ENCODE peak calls at places on chromosomes 6 and 20, in five cellular contexts. F is right lobe of liver, G is MM.1S, Z is tibial nerve, H is fibroblast of lung. N is an unnamed sample.

GRCh38 chr20:20003088-20003954 is 13.8 kb upstream of the NAA20 start:
- DNase-seq in Z (no peak), H (peak), F (no peak), G (peak), N (peak)

GRCh38 chr20:21228511-21228910 is 74.6 kb upstream of the XRN2 start:
- DNase-seq in G (no peak), Z (no peak), H (no peak), F (no peak), N (no peak)

GRCh38 chr6:158262755-158263154 is 49.5 kb upstream of the TULP4 start:
- DNase-seq in G (no peak), F (no peak), Z (no peak), H (no peak), N (no peak)

GRCh38 chr6:62669831-62670230 is 383.8 kb upstream of the KHDRBS2 start:
- DNase-seq in Z (no peak), F (no peak), G (no peak), H (no peak), N (no peak)

GRCh38 chr20:49646126-49646525 is 67.6 kb downstream of the B4GALT5 start:
- DNase-seq in H (peak), Z (no peak), G (no peak), F (no peak), N (no peak)

GRCh38 chr6:89242574-89243330 is 25.6 kb upstream of the GABRR1 start:
- DNase-seq in F (no peak), H (peak), Z (no peak), G (peak), N (peak)

GRCh38 chr20:45014671-45015415 is 48.5 kb downstream of the STK4 start:
- DNase-seq in H (peak), G (no peak), F (no peak), Z (no peak), N (no peak)

GRCh38 chr6:30769088-30769852 is 24.9 kb upstream of the IER3 start:
- DNase-seq in F (no peak), G (no peak), Z (no peak), H (peak), N (peak)

GRCh38 chr20:21027569-21027968 is 78.6 kb downstream of the LINC00237 start:
- DNase-seq in G (no peak), F (no peak), H (no peak), Z (no peak), N (peak)

GRCh38 chr20:53655909-53656652 is 62.4 kb upstream of the ZNF217 start:
- DNase-seq in G (peak), Z (no peak), F (no peak), H (peak), N (no peak)

GRCh38 chr6:130675072-130675471 is 152.1 kb upstream of the SMLR1 start:
- DNase-seq in F (no peak), H (peak), Z (no peak), G (no peak), N (no peak)

GRCh38 chr6:107318100-107318736 is 141.1 kb downstream of the PDSS2 start:
- DNase-seq in Z (no peak), H (peak), G (peak), F (peak), N (peak)

GRCh38 chr6:36822506-36823269 is 16.6 kb downstream of the CPNE5 start:
- DNase-seq in G (no peak), H (peak), F (no peak), Z (no peak), N (no peak)

GRCh38 chr6:35727206-35727934 is 9.5 kb upstream of the ARMC12 start:
- DNase-seq in H (peak), Z (peak), G (peak), F (peak), N (no peak)

GRCh38 chr6:167441653-167442644 is 117.1 kb downstream of the TTLL2 start:
- DNase-seq in F (no peak), H (peak), Z (no peak), G (no peak), N (no peak)

GRCh38 chr6:132853059-132853458 is 38.7 kb downstream of the RPS12 start:
- DNase-seq in Z (no peak), F (no peak), H (no peak), G (no peak), N (no peak)

DNA sequence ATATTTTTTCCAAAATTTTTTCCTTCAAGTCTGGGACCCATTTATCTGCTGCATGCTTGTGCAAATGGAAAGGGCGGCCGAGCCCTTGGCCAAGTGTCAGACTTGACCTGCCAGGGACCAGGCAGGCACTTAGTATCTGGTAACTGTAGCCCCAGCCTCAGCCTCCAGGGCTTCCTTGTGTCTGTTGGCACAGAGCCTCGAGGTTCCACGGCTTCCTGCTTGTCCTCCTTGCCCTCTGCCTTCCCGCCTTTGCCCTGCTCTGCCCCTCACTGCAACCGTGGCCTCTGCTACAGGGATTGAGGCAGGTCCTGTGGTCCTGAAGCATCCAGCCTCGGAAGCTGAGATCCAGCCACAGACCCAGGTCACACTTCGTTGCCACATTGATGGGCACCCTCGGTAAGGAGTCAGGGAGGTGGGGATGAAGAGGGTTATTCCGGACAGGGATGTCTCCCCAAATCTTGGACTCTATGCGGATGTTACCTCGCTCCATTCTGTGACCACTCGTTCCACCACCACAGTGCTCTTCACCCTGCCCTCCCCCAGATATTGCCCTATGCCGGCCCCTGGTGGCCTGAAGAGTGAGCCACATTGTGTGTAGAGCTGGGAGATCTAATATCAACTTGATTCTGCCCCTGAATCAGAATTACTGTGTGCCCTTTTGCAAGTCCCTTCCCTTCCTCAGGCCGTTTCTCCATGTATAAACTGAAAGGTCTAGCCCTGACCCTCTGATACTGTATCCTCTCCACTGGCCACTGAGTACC is 41.5 kb upstream of the SRF start:
- DNase-seq in Z (no peak), H (peak), G (no peak), F (no peak), N (peak)
- H3K27ac ChIP-seq in Z (no peak), H (no peak), G (no peak), F (no peak), N (no peak)

GRCh38 chr6:110996661-110997060 is 14.8 kb downstream of the RPF2 start:
- DNase-seq in F (no peak), H (no peak), G (no peak), Z (no peak), N (no peak)

DNA sequence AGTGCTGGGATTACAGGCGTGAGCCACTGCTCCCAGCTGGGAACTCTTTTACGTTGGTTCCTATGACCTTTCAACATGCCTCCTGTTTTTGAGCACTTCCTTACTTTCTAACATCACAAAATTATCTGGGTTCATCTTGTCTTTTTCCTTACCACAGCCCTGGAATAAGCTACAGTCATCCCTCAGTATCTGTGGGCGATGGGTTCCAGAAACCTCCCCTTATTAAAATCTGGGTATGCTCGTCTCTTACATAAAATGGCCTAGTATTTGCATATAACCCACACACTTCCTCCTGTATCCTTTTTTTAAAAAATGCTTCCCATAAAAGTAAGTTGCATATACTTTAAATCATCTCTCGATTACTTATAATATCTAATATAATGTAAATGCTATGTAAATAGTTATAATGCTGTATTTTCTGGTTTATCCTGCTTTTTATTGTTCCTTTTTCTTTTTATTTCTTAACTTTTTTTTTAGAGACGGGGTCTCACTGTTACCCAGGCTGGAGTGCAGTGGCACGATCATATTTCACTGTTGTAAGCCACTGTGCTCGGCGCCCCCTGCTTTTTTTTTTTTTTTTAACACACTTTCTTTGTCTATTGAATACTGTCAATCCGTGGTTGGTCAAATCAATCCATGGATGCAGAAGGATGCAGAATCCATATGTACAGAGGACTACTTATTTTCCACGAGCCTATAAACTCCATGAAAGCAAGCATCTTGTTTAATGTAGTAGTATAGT is 9.2 kb downstream of the RPF2 start:
- DNase-seq in G (no peak), H (no peak), Z (no peak), F (no peak), N (no peak)
- TF ChIP-seq CTCF in G (no peak), H (no peak), Z (no peak), F (no peak), N (no peak)

GRCh38 chr20:10387686-10388085 is 46.3 kb downstream of the MKKS start:
- DNase-seq in H (no peak), F (no peak), G (no peak), Z (no peak), N (no peak)

GRCh38 chr20:10388571-10388970 is 45.5 kb downstream of the MKKS start:
- DNase-seq in H (no peak), Z (no peak), F (no peak), G (no peak), N (no peak)

GRCh38 chr20:10381477-10381876 is 52.5 kb downstream of the MKKS start:
- DNase-seq in F (no peak), G (no peak), Z (no peak), H (peak), N (no peak)

GRCh38 chr20:10390709-10391108 is 43.3 kb downstream of the MKKS start:
- DNase-seq in F (no peak), Z (no peak), H (no peak), G (no peak), N (no peak)

GRCh38 chr20:10385850-10386544 is 48.0 kb downstream of the MKKS start:
- DNase-seq in Z (no peak), H (no peak), F (no peak), G (no peak), N (no peak)
- H3K27ac ChIP-seq in Z (no peak), H (no peak), F (no peak), G (no peak), N (no peak)

GRCh38 chr20:16821211-16822089 is 73.3 kb downstream of the OTOR start:
- DNase-seq in Z (no peak), F (no peak), G (peak), H (peak), N (peak)

GRCh38 chr20:16819483-16819882 is 71.3 kb downstream of the OTOR start:
- DNase-seq in H (no peak), Z (no peak), F (no peak), G (no peak), N (no peak)

GRCh38 chr20:16828666-16829305 is 80.6 kb downstream of the OTOR start:
- DNase-seq in Z (no peak), H (no peak), G (no peak), F (no peak), N (no peak)

DNA sequence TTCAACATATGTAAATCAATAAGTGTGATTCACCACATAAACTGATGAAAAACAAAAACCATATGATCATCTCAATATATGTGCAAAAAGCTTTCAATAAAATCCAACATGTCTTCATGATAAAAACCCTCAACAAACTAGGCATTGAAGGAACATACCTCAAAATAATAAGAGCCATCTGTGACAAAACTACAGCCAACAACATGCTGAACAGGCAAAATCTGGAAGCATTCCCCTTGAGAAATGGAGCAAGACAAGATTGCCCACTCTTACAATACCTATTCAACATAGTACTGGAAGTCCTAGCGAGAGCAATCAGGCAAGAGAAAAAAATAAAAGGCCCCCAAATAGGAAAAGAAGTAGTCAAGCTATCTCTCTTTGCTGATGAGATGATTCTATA is 76.5 kb downstream of the OTOR start:
- DNase-seq in F (no peak), H (no peak), Z (no peak), G (no peak), N (no peak)
- TF ChIP-seq CTCF in F (no peak), H (no peak), Z (no peak), G (no peak), N (no peak)

DNA sequence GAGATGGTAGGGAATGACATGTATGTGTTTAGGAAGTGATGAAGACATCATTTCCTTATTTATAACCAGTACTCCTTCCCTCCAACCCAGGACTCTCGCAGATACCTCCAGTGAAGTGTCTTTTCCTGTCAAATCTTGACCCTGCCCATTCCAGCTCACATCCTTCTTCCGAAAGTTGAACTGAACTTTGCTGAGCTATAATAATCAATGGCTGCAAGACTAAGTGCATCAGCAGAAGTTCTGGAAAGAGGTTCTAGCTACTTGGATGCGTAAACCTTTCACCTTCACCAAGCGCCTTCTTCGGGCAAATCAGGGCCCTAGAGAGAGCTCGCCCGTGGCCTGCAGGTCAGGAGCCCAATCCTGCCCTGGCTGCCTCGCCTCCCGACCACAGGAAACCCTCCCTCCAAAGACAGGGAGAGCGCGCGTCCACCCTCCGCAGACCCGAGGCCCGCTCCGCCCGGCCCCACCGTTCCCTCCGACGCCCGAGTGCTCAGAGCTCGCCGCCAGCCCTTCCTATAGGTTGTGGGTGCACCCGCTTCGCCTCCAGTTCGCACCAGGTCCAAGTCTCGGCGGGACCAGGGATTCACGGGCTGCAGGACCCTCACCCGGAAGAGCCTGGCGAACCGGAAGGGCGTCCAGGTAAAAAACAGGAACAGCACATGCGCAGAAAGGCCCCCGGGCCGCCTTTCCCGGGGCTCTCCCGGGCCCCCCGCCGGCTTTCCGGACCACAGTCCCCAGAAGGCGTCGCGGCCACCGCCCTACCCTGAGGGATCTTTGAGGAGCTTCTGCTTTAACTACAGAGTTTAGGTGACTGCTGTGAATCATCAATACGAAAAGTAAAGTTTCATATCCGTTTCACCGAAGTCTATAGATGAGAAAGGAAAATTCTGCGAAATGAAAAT is at the start of gene ZNF334:
- DNase-seq in F (peak), Z (peak), H (peak), G (no peak), N (no peak)
- H3K27ac ChIP-seq in F (peak), Z (no peak), H (no peak), G (no peak), N (no peak)

GRCh38 chr6:135314543-135314942 is 133.4 kb downstream of the MYB start:
- DNase-seq in H (no peak), F (no peak), G (no peak), Z (no peak), N (no peak)
- TF ChIP-seq CTCF in H (no peak), F (no peak), G (peak), Z (no peak), N (no peak)

N was measured in HL-60.